ENCODE peak calls at places on chromosomes 11 and 22, in seven cellular contexts. E is SK-N-SH, A is K562, I is H1, P is HepG2, X is HCT116, Q is GM12878. D is an unnamed sample.

GRCh38 chr11:45468265-45468856 is 182.2 kb upstream of the SYT13 start:
- DNase-seq in X (no peak), A (peak; percentile 19), P (no peak), I (no peak), E (no peak), Q (no peak), D (no peak)

GRCh38 chr22:43179151-43179910 is 7.6 kb downstream of the TTLL12 start:
- DNase-seq in Q (no peak), I (no peak), E (no peak), X (no peak), A (no peak), P (no peak), D (no peak)

GRCh38 chr11:123330948-123331347 is 99.1 kb upstream of the GRAMD1B start:
- DNase-seq in X (no peak), E (no peak), I (no peak), A (no peak), Q (no peak), P (no peak), D (no peak)

GRCh38 chr11:125627236-125627910 is 2.4 kb downstream of the CHEK1 start:
- DNase-seq in E (no peak), A (no peak), P (no peak), Q (no peak), I (no peak), X (no peak), D (no peak)

GRCh38 chr11:22151795-22152194 is 41.1 kb upstream of the ANO5 start:
- DNase-seq in P (no peak), Q (no peak), I (no peak), X (no peak), A (no peak), E (peak; percentile 53), D (no peak)

GRCh38 chr11:58451585-58451984 is 9.5 kb upstream of the OR5B12 start:
- DNase-seq in I (no peak), Q (no peak), A (no peak), P (no peak), E (no peak), X (no peak), D (no peak)

GRCh38 chr11:86518211-86518610 is 143.5 kb downstream of the CCDC81 start:
- DNase-seq in E (no peak), Q (no peak), I (no peak), P (no peak), X (no peak), A (peak; percentile 67), D (no peak)

GRCh38 chr22:46968848-46969247 is 206.4 kb downstream of the TBC1D22A start:
- DNase-seq in Q (no peak), I (no peak), P (no peak), A (no peak), E (no peak), X (no peak), D (no peak)

GRCh38 chr11:70747285-70747684 is 349.0 kb downstream of the CTTN start:
- DNase-seq in I (no peak), X (no peak), Q (no peak), P (no peak), E (no peak), A (no peak), D (no peak)

GRCh38 chr22:48952256-48953102 is 875.2 kb downstream of the BRD1 start:
- DNase-seq in Q (no peak), I (no peak), P (no peak), A (no peak), X (no peak), E (no peak), D (no peak)

GRCh38 chr11:10149553-10149952 is 144.5 kb downstream of the SBF2 start:
- DNase-seq in Q (no peak), P (no peak), A (no peak), I (no peak), X (no peak), E (no peak), D (no peak)

GRCh38 chr22:45867906-45868555 is 108.9 kb downstream of the WNT7B start:
- DNase-seq in Q (no peak), E (no peak), A (no peak), P (no peak), I (no peak), X (no peak), D (no peak)

GRCh38 chr11:3208272-3208671 is 10.3 kb downstream of the MRGPRG start:
- DNase-seq in I (no peak), X (no peak), A (no peak), Q (no peak), E (no peak), P (no peak), D (no peak)

GRCh38 chr11:65431452-65432132 is 9.0 kb downstream of the NEAT1 start:
- DNase-seq in Q (no peak), I (no peak), A (no peak), P (no peak), E (no peak), X (no peak), D (no peak)

GRCh38 chr11:107385361-107385982 is 72.2 kb downstream of the CWF19L2 start:
- DNase-seq in Q (no peak), A (no peak), X (peak; percentile 29), P (peak; percentile 88), I (no peak), E (no peak), D (no peak)

GRCh38 chr11:124743050-124743449 is 3.3 kb downstream of the NRGN start:
- DNase-seq in P (no peak), Q (no peak), I (no peak), A (no peak), X (no peak), E (no peak), D (no peak)

GRCh38 chr22:50532353-50532700 is 2.5 kb upstream of the TYMP start:
- DNase-seq in A (no peak), X (no peak), E (peak; percentile 82), Q (no peak), P (no peak), I (no peak), D (no peak)

GRCh38 chr22:36628561-36629060 is 74.9 kb downstream of the CACNG2 start:
- DNase-seq in Q (no peak), X (no peak), E (no peak), I (no peak), P (no peak), A (no peak), D (no peak)

GRCh38 chr11:111177037-111177988 is 68.2 kb upstream of the POU2AF2 start:
- DNase-seq in P (no peak), I (no peak), A (no peak), X (no peak), Q (peak; percentile 58), E (no peak), D (no peak)

GRCh38 chr11:97905101-97905500 is 1115.6 kb upstream of the CNTN5 start:
- DNase-seq in E (no peak), Q (no peak), A (no peak), I (no peak), P (no peak), X (no peak), D (no peak)

GRCh38 chr11:44426958-44427357 is 117.0 kb upstream of the ALX4 start:
- DNase-seq in A (no peak), P (no peak), X (no peak), Q (no peak), E (no peak), I (no peak), D (no peak)

GRCh38 chr11:3753110-3753509 is 44.2 kb downstream of the NUP98 start:
- DNase-seq in X (no peak), A (no peak), P (no peak), I (no peak), Q (no peak), E (no peak), D (peak; percentile 20)

GRCh38 chr11:102448869-102449224 is 3.7 kb downstream of the TMEM123 start:
- DNase-seq in E (no peak), P (peak; percentile 53), Q (no peak), X (no peak), A (no peak), I (no peak), D (no peak)

GRCh38 chr11:129075757-129076156 is 116.4 kb downstream of the ARHGAP32 start:
- DNase-seq in X (no peak), I (no peak), P (no peak), E (no peak), Q (no peak), A (no peak), D (no peak)

GRCh38 chr11:61769169-61769920 is 16.9 kb downstream of the MYRF start:
- DNase-seq in E (no peak), A (peak; percentile 52), Q (no peak), I (no peak), P (peak; percentile 90), X (no peak), D (no peak)
- TF ChIP-seq JUND in E (no peak), A (no peak), Q (no peak), I (no peak), P (peak; percentile 59), X (no peak), D (no peak)

DNA sequence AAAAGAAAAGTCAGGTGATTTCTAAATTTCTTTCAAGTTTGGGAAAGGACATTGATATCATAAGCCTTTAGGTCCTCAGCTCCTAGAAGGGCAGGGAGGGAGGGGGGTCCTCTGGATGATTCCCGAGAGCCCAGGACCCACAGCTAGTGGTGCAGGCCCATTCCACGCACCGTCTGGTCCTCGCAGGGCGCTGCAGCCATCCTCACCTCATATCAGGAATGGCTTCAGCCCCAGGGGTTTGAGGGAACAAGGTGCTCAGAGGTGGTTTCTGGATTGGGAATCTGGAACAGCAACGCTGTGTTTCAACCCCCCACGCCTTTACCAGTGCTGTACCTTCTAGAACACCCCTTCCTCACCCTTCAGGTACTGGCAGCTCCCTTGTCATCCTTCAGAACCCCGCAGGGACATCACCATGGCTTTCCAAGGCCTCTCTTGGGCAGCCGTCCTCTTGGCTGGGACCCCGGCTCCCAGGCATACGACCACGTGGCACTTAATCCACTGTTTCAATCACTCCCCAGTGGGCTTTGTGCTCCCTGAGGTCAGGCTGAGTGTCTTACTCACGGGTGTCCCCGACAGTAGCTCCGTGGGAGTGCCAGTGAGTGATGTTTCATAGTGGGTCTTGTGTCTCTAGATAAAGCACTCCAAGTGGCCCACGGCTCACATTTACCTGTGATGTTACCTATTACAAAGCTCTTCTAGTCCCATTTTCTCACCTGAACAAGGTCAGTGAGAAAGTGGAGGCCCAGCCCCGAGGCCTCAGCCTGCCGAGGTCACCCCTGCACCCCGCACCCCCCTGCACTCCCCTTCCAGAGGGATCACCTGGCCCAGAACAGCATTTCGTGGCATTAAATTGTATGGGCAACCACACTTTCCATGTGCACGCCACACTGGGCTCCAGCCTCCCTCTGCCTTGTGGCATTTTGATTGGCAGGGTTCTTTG is 93.9 kb downstream of the MORC2 start:
- DNase-seq in I (no peak), Q (no peak), P (no peak), X (no peak), A (no peak), E (peak; percentile 9), D (no peak)
- TF ChIP-seq JUND in I (no peak), Q (no peak), P (no peak), X (no peak), A (no peak), E (no peak), D (no peak)

DNA sequence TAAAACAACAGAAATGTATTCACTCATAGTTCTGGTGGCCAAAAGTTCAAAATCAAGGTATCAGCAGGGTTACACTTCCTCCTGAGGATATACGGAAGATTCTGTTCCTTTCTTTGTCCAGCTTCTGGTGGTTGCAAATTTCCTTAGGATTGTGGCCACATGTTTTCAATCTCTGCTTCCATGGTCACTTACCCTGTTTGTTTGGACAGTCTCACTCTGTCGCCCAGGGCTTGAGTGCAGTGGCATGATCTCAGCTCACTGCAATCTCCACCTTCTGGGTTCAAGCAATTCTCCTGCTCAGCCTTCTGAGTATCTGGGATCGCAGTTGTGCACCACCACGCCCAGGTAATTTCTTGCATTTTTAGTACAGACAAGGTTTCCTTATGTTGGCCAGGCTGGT is 534.3 kb downstream of the KCNA4 start:
- DNase-seq in P (no peak), Q (no peak), I (no peak), X (no peak), A (no peak), E (no peak), D (no peak)
- TF ChIP-seq JUND in P (no peak), Q (no peak), I (no peak), X (no peak), A (no peak), E (no peak), D (no peak)

GRCh38 chr11:61139391-61139790 is 21.8 kb downstream of the VPS37C start:
- DNase-seq in X (no peak), P (no peak), Q (no peak), I (no peak), A (no peak), E (no peak), D (no peak)
- TF ChIP-seq JUND in X (no peak), P (no peak), Q (no peak), I (no peak), A (no peak), E (no peak), D (no peak)

D was measured in T47D.